ENCODE peak calls at places on chromosome 7, in six cellular contexts. T is astrocyte of the spinal cord; E is neural progenitor cell; B is spleen; W is stimulated activated CD8-positive, alpha-beta memory T cell treated with anti-CD3 and anti-CD28 coated beads, Interleukin-12 subunit alpha, Interleukin-12 subunit beta, amount 100 ng/mL, for 1 hour; H is NCI-H748 treated with DMSO at 0.1 percent for 48 hours. L is an unnamed sample.

GRCh38 chr7:96855691-96856090 is 146.0 kb upstream of the SEM1 start:
- DNase-seq in T (no peak), E (no peak), B (no peak), W (no peak), H (no peak), L (no peak)

GRCh38 chr7:82247814-82248433 is 195.7 kb downstream of the CACNA2D1 start:
- DNase-seq in T (peak), E (peak), B (no peak), W (no peak), H (no peak), L (peak)

GRCh38 chr7:1950623-1951523 is 280.8 kb downstream of the ELFN1 start:
- DNase-seq in T (peak), E (no peak), B (peak), W (no peak), H (peak), L (peak)

GRCh38 chr7:24831240-24831639 is 74.0 kb upstream of the GSDME start:
- DNase-seq in T (peak), E (no peak), B (no peak), W (no peak), H (no peak), L (peak)

GRCh38 chr7:74061840-74062539 is 21.6 kb upstream of the LIMK1 start:
- DNase-seq in T (peak), E (no peak), B (peak), W (peak), H (peak), L (peak)

GRCh38 chr7:43727494-43727893 is 1.8 kb downstream of the COA1 start:
- DNase-seq in T (no peak), E (no peak), B (no peak), W (no peak), H (no peak), L (no peak)

GRCh38 chr7:77570330-77571011 is 33.4 kb downstream of the PTPN12 start:
- DNase-seq in T (peak), E (no peak), B (no peak), W (no peak), H (no peak), L (peak)

GRCh38 chr7:129370812-129371211 is 63.4 kb upstream of the STRIP2 start:
- DNase-seq in T (no peak), E (peak), B (no peak), W (no peak), H (no peak), L (peak)

GRCh38 chr7:72444023-72444776 is 32.1 kb upstream of the CALN1 start:
- DNase-seq in T (no peak), E (no peak), B (no peak), W (no peak), H (peak), L (no peak)

GRCh38 chr7:92851732-92852131 is 15.4 kb upstream of the CDK6 start:
- DNase-seq in T (peak), E (no peak), B (no peak), W (no peak), H (no peak), L (peak)

GRCh38 chr7:27843584-27844305 is 103.8 kb downstream of the TAX1BP1 start:
- DNase-seq in T (no peak), E (no peak), B (no peak), W (no peak), H (no peak), L (no peak)